ENCODE peak calls at places on chromosomes 2 and 18, in six cellular contexts. Z is endodermal cell, Q is heart right ventricle, A is astrocyte, E is mucosa of descending colon, F is lower lobe of right lung. D is an unnamed sample.

GRCh38 chr18:37259711-37260110 is 305.9 kb downstream of the CELF4 start:
- DNase-seq in Q (no peak), Z (no peak), A (no peak), E (no peak), F (no peak), D (no peak)

GRCh38 chr2:110670826-110671225 is 7.0 kb downstream of the BUB1 start:
- DNase-seq in Q (no peak), Z (no peak), E (no peak), F (no peak), A (no peak), D (no peak)

GRCh38 chr2:110755494-110756078 is 23.2 kb downstream of the ACOXL start:
- DNase-seq in F (no peak), Z (no peak), A (peak; percentile 14), E (no peak), Q (no peak), D (no peak)

GRCh38 chr2:183927367-183928355 is 670.7 kb upstream of the ZNF804A start:
- DNase-seq in Z (no peak), E (no peak), Q (no peak), A (peak; percentile 78), F (no peak), D (no peak)

GRCh38 chr2:154447727-154448418 is 250.6 kb upstream of the KCNJ3 start:
- DNase-seq in A (no peak), F (no peak), Q (no peak), E (no peak), Z (no peak), D (no peak)

GRCh38 chr18:49279487-49279886 is 181.0 kb downstream of the DYM start:
- DNase-seq in A (no peak), F (no peak), Z (no peak), E (no peak), Q (no peak), D (no peak)

GRCh38 chr2:4673025-4673489 is 969.7 kb downstream of the DCDC2C start:
- DNase-seq in Z (no peak), F (no peak), E (peak; percentile 2), A (no peak), Q (no peak), D (no peak)

GRCh38 chr2:46669996-46670793 is 190.8 kb downstream of the TMEM247 start:
- DNase-seq in A (peak; percentile 79), F (no peak), Z (no peak), E (no peak), Q (no peak), D (no peak)

GRCh38 chr2:177478029-177478428 is 85.5 kb downstream of the AGPS start:
- DNase-seq in F (no peak), Q (no peak), E (no peak), Z (no peak), A (peak; percentile 69), D (no peak)

GRCh38 chr2:220224711-220225519 is 597.5 kb downstream of the SLC4A3 start:
- DNase-seq in E (no peak), F (no peak), Z (no peak), Q (no peak), A (peak; percentile 92), D (no peak)

GRCh38 chr2:179991344-179991743 is 15.8 kb downstream of the CWC22 start:
- DNase-seq in E (no peak), Q (no peak), Z (peak; percentile 77), F (no peak), A (no peak), D (no peak)

GRCh38 chr2:68193774-68194372 is 36.2 kb downstream of the PNO1 start:
- DNase-seq in F (no peak), E (no peak), Z (no peak), Q (no peak), A (peak; percentile 60), D (no peak)

GRCh38 chr2:233463586-233463985 is 103.0 kb downstream of the USP40 start:
- DNase-seq in F (peak; percentile 31), Q (no peak), E (no peak), Z (no peak), A (no peak), D (no peak)

GRCh38 chr2:179686718-179687342 is 174.6 kb downstream of the ZNF385B start:
- DNase-seq in E (no peak), Q (no peak), Z (no peak), A (no peak), F (no peak), D (no peak)

GRCh38 chr18:56641714-56642331 is 3.4 kb upstream of the TXNL1 start:
- DNase-seq in F (no peak), Z (no peak), A (peak; percentile 68), E (no peak), Q (no peak), D (no peak)

GRCh38 chr2:179661986-179662385 is 199.4 kb downstream of the ZNF385B start:
- DNase-seq in Z (no peak), F (no peak), Q (no peak), E (no peak), A (no peak), D (no peak)

GRCh38 chr2:87403893-87404175 is 344.1 kb upstream of the PLGLB2 start:
- DNase-seq in Z (peak; percentile 23), Q (no peak), E (no peak), A (no peak), F (no peak), D (no peak)

DNA sequence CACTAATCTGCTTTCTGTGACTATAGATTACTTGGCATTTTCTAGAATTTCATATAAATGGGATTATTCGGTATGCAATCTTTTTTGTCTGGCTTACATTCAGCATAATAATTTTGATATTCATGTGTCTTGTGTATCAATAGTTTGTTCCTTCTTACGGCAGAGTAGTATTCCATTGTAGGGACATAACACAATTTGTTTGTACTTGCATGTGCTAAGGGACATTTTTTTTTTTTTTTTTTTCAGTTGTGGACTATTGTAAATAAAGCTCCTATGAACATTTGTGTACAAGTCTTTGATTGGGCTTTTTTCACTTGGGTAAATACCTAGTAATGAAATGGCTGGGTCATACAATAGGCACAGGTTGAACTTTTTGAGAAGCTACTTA is 45.1 kb downstream of the ARL5A start:
- DNase-seq in Z (no peak), F (no peak), E (no peak), A (no peak), Q (no peak), D (no peak)
- H3K36me3 ChIP-seq in Z (peaks cover 35% of the 10 kb centered on the region), F (peaks cover 26% of the 10 kb centered on the region), E (no peaks in the 10 kb centered on the region), A (no peaks in the 10 kb centered on the region), Q (no peaks in the 10 kb centered on the region), D (peaks cover 22% of the 10 kb centered on the region)

GRCh38 chr2:61247204-61247812 is 85.3 kb downstream of the C2orf74 start:
- DNase-seq in Z (no peak), F (no peak), E (no peak), A (peak; percentile 84), Q (no peak), D (no peak)
- H3K36me3 ChIP-seq in Z (peaks cover 73% of the 10 kb centered on the region), F (peaks cover 86% of the 10 kb centered on the region), E (no peaks in the 10 kb centered on the region), A (peaks cover 15% of the 10 kb centered on the region), Q (no peaks in the 10 kb centered on the region), D (peaks cover 38% of the 10 kb centered on the region)

GRCh38 chr2:55345064-55345463 is 74.6 kb downstream of the CCDC88A start:
- DNase-seq in F (no peak), E (no peak), Z (no peak), Q (no peak), A (no peak), D (no peak)
- H3K36me3 ChIP-seq in F (peaks cover 51% of the 10 kb centered on the region), E (no peaks in the 10 kb centered on the region), Z (peaks cover 43% of the 10 kb centered on the region), Q (no peaks in the 10 kb centered on the region), A (peaks cover 4% of the 10 kb centered on the region), D (peaks cover 8% of the 10 kb centered on the region)

GRCh38 chr2:218255441-218255840 is 5.4 kb upstream of the GPBAR1 start:
- DNase-seq in Z (no peak), A (peak; percentile 56), F (no peak), Q (no peak), E (no peak), D (no peak)
- H3K36me3 ChIP-seq in Z (peaks cover 56% of the 10 kb centered on the region), A (peaks cover 58% of the 10 kb centered on the region), F (peaks cover 66% of the 10 kb centered on the region), Q (peaks cover 6% of the 10 kb centered on the region), E (peaks cover 15% of the 10 kb centered on the region), D (peaks cover 58% of the 10 kb centered on the region)

DNA sequence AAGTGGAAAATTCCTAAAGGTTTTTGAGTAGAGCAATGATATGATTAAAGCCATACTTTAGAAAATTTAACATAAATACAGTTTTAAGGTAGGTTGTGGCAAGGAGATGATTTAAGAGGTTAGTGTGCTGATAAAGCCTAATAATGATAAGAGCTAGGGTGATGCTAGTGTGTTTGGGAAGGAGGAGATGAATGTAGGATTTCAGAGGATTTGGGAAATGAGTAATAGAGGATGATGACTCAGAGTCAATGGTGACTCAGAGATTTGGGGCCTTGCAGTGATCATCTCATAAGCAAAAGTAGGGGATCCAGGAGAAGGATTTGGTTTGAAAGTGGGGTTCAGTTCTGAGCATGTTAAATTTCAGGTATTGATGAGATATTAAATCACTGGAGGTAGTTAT is 23.3 kb downstream of the STAMBP start:
- DNase-seq in E (no peak), A (peak; percentile 83), Q (no peak), Z (no peak), F (no peak), D (no peak)
- H3K36me3 ChIP-seq in E (no peaks in the 10 kb centered on the region), A (peaks cover 16% of the 10 kb centered on the region), Q (no peaks in the 10 kb centered on the region), Z (peaks cover 87% of the 10 kb centered on the region), F (peaks cover 96% of the 10 kb centered on the region), D (peaks cover 82% of the 10 kb centered on the region)

GRCh38 chr18:54277899-54278298 is 8.6 kb downstream of the POLI start:
- DNase-seq in Q (no peak), Z (no peak), F (no peak), A (no peak), E (no peak), D (no peak)

GRCh38 chr18:54284535-54284934 is 15.2 kb downstream of the POLI start:
- DNase-seq in Q (no peak), F (no peak), Z (no peak), A (no peak), E (no peak), D (no peak)

GRCh38 chr18:54278615-54279014 is 9.3 kb downstream of the POLI start:
- DNase-seq in A (no peak), F (no peak), Z (no peak), E (no peak), Q (no peak), D (no peak)

GRCh38 chr18:54280206-54280550 is 10.9 kb downstream of the POLI start:
- DNase-seq in Q (no peak), F (no peak), E (no peak), A (no peak), Z (peak; percentile 57), D (no peak)

GRCh38 chr18:54279477-54280205 is 10.3 kb downstream of the POLI start:
- DNase-seq in A (no peak), F (no peak), E (no peak), Z (no peak), Q (no peak), D (no peak)
- H3K36me3 ChIP-seq in A (peaks cover 3% of the 10 kb centered on the region), F (peaks cover 59% of the 10 kb centered on the region), E (no peaks in the 10 kb centered on the region), Z (peaks cover 83% of the 10 kb centered on the region), Q (no peaks in the 10 kb centered on the region), D (peaks cover 31% of the 10 kb centered on the region)

GRCh38 chr2:30236591-30237245 is 5.4 kb downstream of the LBH start:
- DNase-seq in Q (no peak), E (no peak), Z (no peak), F (no peak), A (no peak), D (no peak)
- H3K36me3 ChIP-seq in Q (no peaks in the 10 kb centered on the region), E (no peaks in the 10 kb centered on the region), Z (peaks cover 62% of the 10 kb centered on the region), F (peaks cover 22% of the 10 kb centered on the region), A (peaks cover 42% of the 10 kb centered on the region), D (peaks cover 6% of the 10 kb centered on the region)

DNA sequence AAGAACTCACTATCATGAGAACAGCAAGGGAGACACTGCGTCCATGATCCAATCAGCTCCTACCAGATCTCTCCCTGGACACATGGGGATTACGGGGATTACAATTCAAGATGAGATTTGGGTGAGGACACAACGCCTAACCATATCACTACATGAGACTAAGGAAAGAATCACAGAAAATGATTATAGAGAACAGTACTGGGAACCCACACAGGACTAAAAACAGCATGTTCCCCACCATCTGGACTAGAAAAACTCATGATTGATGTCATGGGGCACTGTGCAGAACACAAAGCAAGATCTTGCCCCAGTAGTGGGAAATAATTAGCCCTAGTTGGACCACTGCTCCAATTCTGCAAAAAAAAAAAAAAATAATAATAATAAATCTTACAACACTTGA is 63.5 kb downstream of the HIBCH start:
- DNase-seq in A (no peak), Z (no peak), Q (no peak), F (no peak), E (no peak), D (no peak)
- H3K36me3 ChIP-seq in A (peaks cover 8% of the 10 kb centered on the region), Z (peaks cover 34% of the 10 kb centered on the region), Q (no peaks in the 10 kb centered on the region), F (peaks cover 40% of the 10 kb centered on the region), E (no peaks in the 10 kb centered on the region), D (peaks cover 26% of the 10 kb centered on the region)

D was measured in right atrium auricular region.